ENCODE peak calls at places on chromosomes 5 and 9, in four cellular contexts. M is psoas muscle, B is lower lobe of right lung, C is cardiac muscle cell. X is an unnamed sample.

GRCh38 chr5:39599721-39600431 is 175.1 kb upstream of the DAB2 start:
- DNase-seq in B (no peak), C (peak; percentile 78), M (no peak), X (no peak)

GRCh38 chr9:126439402-126439765 is 112.8 kb downstream of the MVB12B start:
- DNase-seq in B (no peak), M (no peak), C (peak; percentile 41), X (no peak)

GRCh38 chr9:91903126-91903911 is 46.7 kb downstream of the ROR2 start:
- DNase-seq in C (no peak), B (no peak), M (no peak), X (no peak)

GRCh38 chr5:173941758-173942401 is 47.1 kb upstream of the C5orf47 start:
- DNase-seq in M (no peak), C (no peak), B (no peak), X (no peak)

GRCh38 chr5:146340260-146341081 is 1.8 kb downstream of the POU4F3 start:
- DNase-seq in C (peak; percentile 79), M (peak; percentile 65), B (no peak), X (peak; percentile 75)

GRCh38 chr9:25602366-25603044 is 75.7 kb downstream of the TUSC1 start:
- DNase-seq in M (no peak), B (no peak), C (no peak), X (no peak)

GRCh38 chr9:114989600-114990410 is 59.4 kb upstream of the TNFSF8 start:
- DNase-seq in B (no peak), M (no peak), C (no peak), X (no peak)

GRCh38 chr9:4656621-4657020 is 5.5 kb upstream of the PLPP6 start:
- DNase-seq in B (no peak), C (no peak), M (no peak), X (no peak)

GRCh38 chr9:93216072-93216364 is 32.1 kb downstream of the WNK2 start:
- DNase-seq in M (no peak), B (no peak), C (no peak), X (no peak)

GRCh38 chr5:33180900-33181299 is 259.9 kb upstream of the TARS1 start:
- DNase-seq in B (no peak), M (no peak), C (peak; percentile 71), X (no peak)
- TF ChIP-seq CTCF in B (peak; percentile 27), M (no peak), C (peak; percentile 48), X (no peak)

GRCh38 chr5:141369994-141370848 is at the start of gene PCDHGB3:
- DNase-seq in B (no peak), C (peak; percentile 62), M (peak; percentile 69), X (no peak)
- TF ChIP-seq CTCF in B (no peak), C (peak; percentile 42), M (peak; percentile 39), X (no peak)

GRCh38 chr5:58902765-58903164 is 319.9 kb downstream of the RAB3C start:
- DNase-seq in C (no peak), M (no peak), B (no peak), X (no peak)
- TF ChIP-seq CTCF in C (no peak), M (no peak), B (no peak), X (no peak)

DNA sequence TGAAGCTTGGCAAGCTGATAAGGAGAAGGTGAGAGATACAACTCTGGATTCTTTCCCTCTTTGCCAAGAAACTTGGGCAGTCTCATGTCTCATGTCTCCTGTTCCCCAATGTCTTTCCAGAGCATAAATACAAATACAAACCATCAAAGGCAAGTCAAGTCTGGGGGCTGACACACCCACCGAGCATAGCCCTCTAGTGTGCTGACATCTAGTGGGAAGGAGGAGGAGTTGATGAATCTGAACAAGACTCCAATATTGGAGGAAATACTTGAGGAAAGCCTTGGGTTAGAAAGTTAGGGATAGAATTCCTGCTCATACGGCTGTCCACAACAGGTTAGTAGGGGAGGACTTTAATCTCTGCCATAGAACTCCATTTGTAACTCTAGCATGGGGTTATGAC is 8.6 kb downstream of the MLANA start:
- DNase-seq in M (no peak), C (peak; percentile 13), B (no peak), X (no peak)
- TF ChIP-seq CTCF in M (no peak), C (peak; percentile 18), B (no peak), X (no peak)

DNA sequence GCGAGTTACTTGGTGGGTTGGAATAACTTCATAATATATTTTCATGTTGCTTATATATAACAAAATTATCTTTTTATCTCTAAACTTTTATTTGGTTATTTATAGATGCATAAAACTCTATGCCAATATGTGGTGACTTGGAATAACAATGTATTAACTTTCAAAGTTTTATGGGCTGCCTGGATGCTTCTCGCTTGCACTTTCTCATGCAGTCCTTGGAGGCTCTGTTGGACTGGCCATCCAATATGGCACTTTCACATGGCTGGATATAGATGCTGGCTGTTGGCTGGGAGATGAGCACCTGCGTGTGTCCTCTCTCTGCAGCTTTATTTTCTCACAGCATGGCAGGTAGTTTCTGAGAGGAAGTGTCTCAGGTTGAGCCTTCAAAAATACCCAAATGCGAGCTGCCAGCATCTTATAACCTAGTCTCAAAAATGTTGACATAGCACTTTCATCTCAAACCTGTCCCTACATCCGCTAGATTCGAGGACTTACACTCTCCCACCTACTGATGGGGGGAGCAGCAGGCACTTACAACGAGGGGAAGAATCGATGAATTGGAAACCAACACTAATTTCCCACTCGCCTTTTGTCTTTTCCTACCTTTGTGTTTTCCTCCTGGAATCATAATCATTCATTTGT is 48.3 kb upstream of the SMARCA2 start:
- DNase-seq in M (no peak), B (no peak), C (no peak), X (no peak)
- TF ChIP-seq CTCF in M (no peak), B (no peak), C (no peak), X (no peak)

GRCh38 chr5:52787600-52788504 is at the start of the genes ITGA1 and PELO:
- DNase-seq in C (peak; percentile 93), B (peak; percentile 74), M (peak; percentile 82), X (peak; percentile 63)
- TF ChIP-seq CTCF in C (peak; percentile 45), B (peak; percentile 50), M (peak; percentile 35), X (peak; percentile 13)

GRCh38 chr9:130933114-130934046 is 5.7 kb downstream of the FIBCD1 start:
- DNase-seq in M (peak; percentile 49), B (no peak), C (peak; percentile 67), X (no peak)
- TF ChIP-seq CTCF in M (no peak), B (no peak), C (no peak), X (no peak)

GRCh38 chr5:42974546-42974945 is 65.6 kb downstream of the ANXA2R start:
- DNase-seq in C (no peak), B (no peak), M (no peak), X (no peak)

GRCh38 chr5:42965934-42966333 is 74.2 kb downstream of the ANXA2R start:
- DNase-seq in C (no peak), B (no peak), M (no peak), X (no peak)

GRCh38 chr5:42970636-42971559 is 69.2 kb downstream of the ANXA2R start:
- DNase-seq in M (peak; percentile 54), C (peak; percentile 45), B (no peak), X (no peak)
- TF ChIP-seq CTCF in M (peak; percentile 9), C (peak; percentile 44), B (peak; percentile 15), X (no peak)

GRCh38 chr5:123545506-123545905 is 33.5 kb downstream of the CSNK1G3 start:
- DNase-seq in B (no peak), C (peak; percentile 13), M (no peak), X (no peak)
- TF ChIP-seq CTCF in B (peak; percentile 42), C (peak; percentile 27), M (peak; percentile 31), X (no peak)

DNA sequence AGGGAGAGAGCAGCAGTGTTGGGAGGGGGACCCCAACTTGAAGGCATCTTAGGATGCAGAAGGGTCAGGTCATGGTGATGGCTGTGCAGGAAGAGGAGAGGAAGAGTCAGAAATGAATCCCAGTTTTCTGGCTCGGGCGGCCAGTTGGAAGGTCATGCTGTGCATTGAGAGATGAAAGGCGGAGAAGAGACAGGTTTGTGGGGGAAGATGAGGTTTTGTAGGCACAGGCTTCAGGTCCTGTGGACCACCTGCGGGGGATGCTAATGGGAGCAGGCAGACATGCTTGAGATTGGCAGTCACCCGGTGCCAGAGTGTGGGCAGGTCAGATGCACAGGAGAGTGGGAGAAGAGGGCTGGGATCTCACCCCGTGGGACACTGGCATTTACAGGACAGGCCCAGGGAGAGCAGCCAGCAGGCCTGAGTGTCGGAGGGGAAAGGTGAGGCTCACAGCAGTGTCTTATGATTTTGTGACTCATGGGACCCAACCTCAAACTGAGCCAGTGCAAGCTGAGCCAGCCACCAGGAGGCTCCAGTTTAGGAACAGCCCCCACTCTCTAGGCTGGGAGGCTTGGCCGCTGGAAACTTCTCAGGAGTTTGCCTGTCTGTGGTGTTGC is 17.5 kb downstream of the STXBP1 start:
- DNase-seq in M (no peak), B (no peak), C (no peak), X (no peak)
- TF ChIP-seq CTCF in M (no peak), B (no peak), C (peak; percentile 12), X (no peak)

X was measured in testis.